ENCODE peak calls at places on chromosomes 13 and 19, in four cellular contexts. O is transverse colon, P is Peyer's patch, W is heart right ventricle. X is an unnamed sample. For H3K27me3, the result is how much of the 10 kb centered on the place peaks cover.

GRCh38 chr13:98443329-98443728 is 133.6 kb downstream of the STK24 start:
- DNase-seq in W (no peak), O (no peak), P (no peak), X (no peak)

GRCh38 chr19:11152318-11153062 is 3.1 kb downstream of the SPC24 start:
- DNase-seq in O (peak), P (peak), W (peak), X (no peak)

GRCh38 chr19:47373246-47374240 is 24.4 kb downstream of the DHX34 start:
- DNase-seq in W (no peak), O (no peak), P (no peak), X (no peak)

GRCh38 chr19:41309225-41310030 is 544 bp upstream of the CCDC97 start:
- DNase-seq in W (no peak), P (no peak), O (no peak), X (no peak)

GRCh38 chr13:22017226-22017625 is 346.4 kb downstream of the FGF9 start:
- DNase-seq in O (no peak), W (no peak), P (no peak), X (no peak)

GRCh38 chr19:45159204-45159970 is 1.4 kb downstream of the NKPD1 start:
- DNase-seq in W (no peak), O (no peak), P (no peak), X (no peak)

GRCh38 chr13:59641261-59641660 is 522.5 kb downstream of the DIAPH3 start:
- DNase-seq in P (no peak), W (no peak), O (no peak), X (no peak)

GRCh38 chr19:11268783-11269267 is 6.5 kb upstream of the DOCK6 start:
- DNase-seq in P (peak), O (peak), W (peak), X (no peak)

GRCh38 chr19:16435238-16435911 is 36.4 kb downstream of the EPS15L1 start:
- DNase-seq in O (peak), W (peak), P (peak), X (no peak)

GRCh38 chr19:30168760-30169159 is 203.4 kb upstream of the ZNF536 start:
- DNase-seq in W (no peak), P (no peak), O (no peak), X (no peak)

GRCh38 chr13:97308735-97309429 is 86.7 kb downstream of the MBNL2 start:
- DNase-seq in P (no peak), O (no peak), W (no peak), X (no peak)

GRCh38 chr13:72535076-72535475 is 192.4 kb downstream of the MZT1 start:
- DNase-seq in W (no peak), O (no peak), P (no peak), X (no peak)

GRCh38 chr19:16197188-16197621 is 506 bp upstream of the AP1M1 start:
- DNase-seq in O (no peak), P (peak), W (no peak), X (no peak)

GRCh38 chr13:64369121-64369520 is 2861.0 kb downstream of the PCDH9 start:
- DNase-seq in O (no peak), P (no peak), W (no peak), X (no peak)

GRCh38 chr13:75889427-75889826 is 253.3 kb downstream of the LMO7 start:
- DNase-seq in O (no peak), P (no peak), W (no peak), X (no peak)

GRCh38 chr13:24458736-24459135 is 53.8 kb downstream of the PARP4 start:
- DNase-seq in O (no peak), W (no peak), P (no peak), X (no peak)

GRCh38 chr13:112182251-112182650 is 115.3 kb downstream of the SOX1 start:
- DNase-seq in P (peak), W (no peak), O (no peak), X (no peak)

GRCh38 chr13:23754506-23754905 is 134.7 kb downstream of the MIPEP start:
- DNase-seq in W (no peak), O (no peak), P (no peak), X (no peak)

GRCh38 chr13:42544246-42544915 is 29.6 kb upstream of the TNFSF11 start:
- DNase-seq in P (no peak), O (no peak), W (no peak), X (no peak)

GRCh38 chr19:55173717-55174409 is 6.2 kb downstream of the SYT5 start:
- DNase-seq in W (peak), O (peak), P (peak), X (no peak)

GRCh38 chr13:34941436-34941834 is 635 bp upstream of the NBEA start:
- DNase-seq in W (no peak), P (no peak), O (no peak), X (no peak)

GRCh38 chr13:95254341-95254740 is 46.9 kb downstream of the ABCC4 start:
- DNase-seq in P (no peak), W (no peak), O (no peak), X (no peak)

GRCh38 chr19:16328824-16329482 is 4.3 kb downstream of the KLF2 start:
- DNase-seq in O (no peak), W (no peak), P (peak), X (peak)

GRCh38 chr19:14835011-14835410 is at the start of the genes OR7A5 and OR7C1:
- DNase-seq in O (no peak), P (no peak), W (no peak), X (no peak)

GRCh38 chr19:45973564-45974338 is at the start of gene NOVA2:
- DNase-seq in W (peak), P (peak), O (peak), X (no peak)

GRCh38 chr19:13022111-13022858 is 27.0 kb downstream of the NFIX start:
- DNase-seq in W (peak), P (no peak), O (no peak), X (no peak)

GRCh38 chr13:73603646-73604045 is 530.6 kb downstream of the KLF12 start:
- DNase-seq in W (no peak), P (no peak), O (no peak), X (no peak)

GRCh38 chr13:111219306-111219705 is 101.1 kb upstream of the TEX29 start:
- DNase-seq in O (no peak), W (peak), P (no peak), X (no peak)

GRCh38 chr19:18000981-18001836 is 6.8 kb upstream of the ARRDC2 start:
- DNase-seq in O (peak), P (peak), W (peak), X (peak)

GRCh38 chr13:99860736-99861135 is 110.8 kb downstream of the ZIC5 start:
- DNase-seq in W (no peak), P (no peak), O (no peak), X (no peak)

GRCh38 chr13:84571264-84571663 is 689.0 kb upstream of the SLITRK1 start:
- DNase-seq in W (no peak), O (no peak), P (no peak), X (no peak)
- TF ChIP-seq CTCF in W (no peak), O (no peak), P (no peak), X (no peak)

GRCh38 chr13:28027607-28028364 is 39.3 kb upstream of the URAD start:
- DNase-seq in P (no peak), O (no peak), W (no peak), X (no peak)

GRCh38 chr13:28035146-28035782 is 46.8 kb upstream of the URAD start:
- DNase-seq in P (no peak), O (peak), W (no peak), X (no peak)

GRCh38 chr13:28034256-28034655 is 45.8 kb upstream of the URAD start:
- DNase-seq in P (no peak), O (no peak), W (no peak), X (no peak)

GRCh38 chr13:28031929-28032328 is 43.4 kb upstream of the URAD start:
- DNase-seq in W (no peak), P (no peak), O (no peak), X (no peak)

DNA sequence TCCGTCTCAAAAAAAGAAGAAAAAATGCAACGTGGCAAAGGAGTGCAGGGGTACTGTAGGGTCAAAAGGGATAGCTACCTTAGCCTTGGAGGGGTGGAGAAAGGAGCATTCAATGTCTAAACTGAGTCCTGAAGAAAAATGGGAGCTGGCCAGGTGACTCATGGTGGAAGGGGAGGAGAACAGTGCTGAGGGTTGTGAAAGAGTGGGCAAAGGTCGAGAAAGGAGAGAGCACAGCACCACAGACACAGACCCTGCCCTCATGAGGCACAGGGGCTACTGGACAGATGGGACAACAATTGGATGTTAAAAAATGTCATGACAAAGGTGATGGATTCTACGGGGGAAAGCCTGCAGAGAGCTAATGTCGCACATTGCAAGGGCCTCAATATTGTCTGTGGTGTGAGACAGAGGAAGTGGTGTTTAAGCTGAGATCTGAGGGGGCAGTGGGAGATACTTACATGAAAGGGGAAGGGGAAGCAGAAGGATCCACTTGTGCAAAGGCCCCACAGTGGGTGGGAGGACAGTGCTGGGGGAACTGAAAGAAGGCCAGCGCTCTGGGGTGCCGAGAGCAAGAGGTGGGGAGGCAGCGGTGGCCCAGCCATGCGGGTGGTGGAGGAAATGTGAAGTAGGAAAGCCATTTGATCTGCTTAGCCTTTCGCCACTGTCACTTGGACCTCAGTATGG is 42.9 kb upstream of the URAD start:
- DNase-seq in O (peak), P (peak), W (peak), X (no peak)
- H3K27me3 ChIP-seq in O (under half), P (under half), W (under half), X (under half)

GRCh38 chr19:53809518-53810186 is 14.5 kb downstream of the NLRP12 start:
- DNase-seq in O (no peak), W (no peak), P (no peak), X (no peak)
- TF ChIP-seq CTCF in O (no peak), W (peak), P (no peak), X (no peak)

GRCh38 chr19:29016926-29017760 is 195.8 kb downstream of the UQCRFS1 start:
- DNase-seq in W (no peak), O (no peak), P (no peak), X (no peak)

GRCh38 chr19:29017788-29018187 is 195.2 kb downstream of the UQCRFS1 start:
- DNase-seq in P (no peak), O (no peak), W (no peak), X (no peak)

GRCh38 chr19:29015569-29015968 is 197.4 kb downstream of the UQCRFS1 start:
- DNase-seq in P (no peak), O (no peak), W (no peak), X (no peak)

GRCh38 chr19:29014857-29015436 is 198.0 kb downstream of the UQCRFS1 start:
- DNase-seq in W (no peak), O (no peak), P (no peak), X (no peak)

DNA sequence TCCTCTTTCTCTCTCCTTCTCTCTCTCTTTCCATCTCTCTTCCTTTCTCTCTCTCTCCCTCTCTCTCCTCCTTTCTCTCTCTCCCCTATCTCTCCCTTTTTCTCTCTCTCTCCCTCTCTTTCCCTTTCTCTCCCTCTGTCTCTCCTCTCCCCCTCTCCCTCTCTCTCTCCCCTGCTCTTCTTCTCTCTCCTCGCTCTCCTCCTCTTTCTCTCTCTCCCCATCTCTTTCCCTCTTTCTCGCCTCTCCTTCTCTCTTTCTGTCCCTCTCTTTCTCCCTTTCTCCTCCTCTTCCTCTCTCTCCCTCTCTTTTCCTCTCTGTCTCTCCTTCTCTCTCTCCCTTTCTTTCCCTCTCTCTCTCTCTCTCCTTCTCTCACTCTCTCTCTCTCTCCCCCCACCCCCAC is 196.6 kb downstream of the UQCRFS1 start:
- DNase-seq in W (no peak), O (no peak), P (no peak), X (no peak)
- H3K27me3 ChIP-seq in W (under half), O (under half), P (under half), X (under half)

GRCh38 chr19:682678-683320 is 6.6 kb downstream of the FSTL3 start:
- DNase-seq in W (no peak), O (no peak), P (no peak), X (no peak)
- TF ChIP-seq CTCF in W (no peak), O (no peak), P (no peak), X (no peak)

GRCh38 chr19:3008994-3009393 is 20.1 kb downstream of the TLE2 start:
- DNase-seq in O (no peak), P (no peak), W (no peak), X (no peak)
- H3K27me3 ChIP-seq in O (under half), P (under half), W (under half), X (under half)

GRCh38 chr13:31909889-31910551 is 121.6 kb upstream of the FRY start:
- DNase-seq in W (peak), O (peak), P (peak), X (peak)

GRCh38 chr13:31910633-31911032 is 120.9 kb upstream of the FRY start:
- DNase-seq in O (no peak), W (no peak), P (no peak), X (no peak)

GRCh38 chr13:31912641-31913401 is 118.8 kb upstream of the FRY start:
- DNase-seq in W (no peak), P (no peak), O (no peak), X (no peak)

GRCh38 chr13:31914843-31915242 is 116.7 kb upstream of the FRY start:
- DNase-seq in W (no peak), O (no peak), P (no peak), X (no peak)

GRCh38 chr13:31913459-31913858 is 118.1 kb upstream of the FRY start:
- DNase-seq in O (no peak), P (no peak), W (no peak), X (no peak)
- TF ChIP-seq CTCF in O (no peak), P (no peak), W (no peak), X (no peak)